ENCODE peak calls at places on chromosomes 2 and 18, in five cellular contexts. R is HepG2, H is GM23338, D is Panc1, B is HCT116. T is an unnamed sample.

GRCh38 chr2:61338447-61338846 is 132.4 kb downstream of the USP34 start:
- ATAC-seq in R (no peak), H (no peak), D (no peak), B (no peak), T (no peak)

GRCh38 chr2:31903109-31903780 is 107.6 kb downstream of the MEMO1 start:
- ATAC-seq in R (no peak), H (no peak), D (no peak), B (no peak), T (no peak)

GRCh38 chr2:43958397-43959275 is 37.2 kb downstream of the LRPPRC start:
- ATAC-seq in R (no peak), H (no peak), D (no peak), B (no peak), T (no peak)

GRCh38 chr2:5668682-5669267 is 23.4 kb upstream of the SOX11 start:
- ATAC-seq in R (no peak), H (no peak), D (no peak), B (no peak), T (no peak)

GRCh38 chr2:187553908-187554703 is at the start of gene TFPI:
- ATAC-seq in R (peak; percentile 52), H (peak; percentile 81), D (peak; percentile 90), B (peak; percentile 81), T (no peak)

GRCh38 chr18:37322497-37323035 is 243.0 kb downstream of the CELF4 start:
- ATAC-seq in R (peak; percentile 92), H (peak; percentile 88), D (peak; percentile 85), B (peak; percentile 92), T (peak; percentile 30)

GRCh38 chr2:45583989-45584388 is 27.1 kb downstream of the SRBD1 start:
- ATAC-seq in R (no peak), H (no peak), D (no peak), B (no peak), T (no peak)

GRCh38 chr2:238108423-238109201 is 8.5 kb downstream of the ESPNL start:
- ATAC-seq in R (peak; percentile 53), H (peak; percentile 44), D (no peak), B (no peak), T (no peak)

GRCh38 chr18:7021994-7022840 is 95.4 kb downstream of the LAMA1 start:
- ATAC-seq in R (peak; percentile 95), H (no peak), D (peak; percentile 93), B (no peak), T (no peak)

GRCh38 chr2:195659114-195659513 is 2.1 kb downstream of the SLC39A10 start:
- ATAC-seq in R (no peak), H (no peak), D (no peak), B (no peak), T (no peak)

GRCh38 chr18:76491801-76492668 is 3.0 kb downstream of the ZNF516 start:
- ATAC-seq in R (peak; percentile 19), H (peak; percentile 14), D (peak; percentile 29), B (peak; percentile 23), T (peak; percentile 21)

GRCh38 chr2:238929242-238930081 is 81.6 kb downstream of the TWIST2 start:
- ATAC-seq in R (no peak), H (no peak), D (peak; percentile 45), B (no peak), T (peak; percentile 83)

GRCh38 chr2:10368491-10369231 is 66.0 kb downstream of the HPCAL1 start:
- ATAC-seq in R (peak; percentile 90), H (no peak), D (no peak), B (no peak), T (no peak)

GRCh38 chr2:191486584-191487320 is 191.2 kb upstream of the NABP1 start:
- ATAC-seq in R (no peak), H (no peak), D (peak; percentile 95), B (peak; percentile 89), T (no peak)

GRCh38 chr2:202494300-202494699 is 118.2 kb downstream of the BMPR2 start:
- ATAC-seq in R (peak; percentile 100), H (peak; percentile 19), D (peak; percentile 63), B (no peak), T (no peak)

GRCh38 chr2:38778686-38779082 is 674 bp downstream of the GEMIN6 start:
- ATAC-seq in R (no peak), H (no peak), D (no peak), B (no peak), T (no peak)

GRCh38 chr18:75192899-75193298 is 16.0 kb downstream of the PTGR3 start:
- ATAC-seq in R (no peak), H (no peak), D (no peak), B (no peak), T (no peak)

GRCh38 chr2:181190711-181191110 is 210.3 kb downstream of the UBE2E3 start:
- ATAC-seq in R (no peak), H (no peak), D (no peak), B (no peak), T (no peak)

GRCh38 chr2:101558740-101559508 is 84.0 kb upstream of the RFX8 start:
- ATAC-seq in R (no peak), H (no peak), D (no peak), B (no peak), T (peak; percentile 70)

GRCh38 chr2:120239488-120240287 is 13.0 kb upstream of the RALB start:
- ATAC-seq in R (peak; percentile 48), H (peak; percentile 85), D (peak; percentile 13), B (peak; percentile 52), T (peak; percentile 82)

GRCh38 chr2:89763254-89763580 is 1071.7 kb downstream of the RPIA start:
- ATAC-seq in R (peak; percentile 71), H (no peak), D (no peak), B (no peak), T (no peak)

GRCh38 chr2:227817940-227818568 is 4.4 kb downstream of the CCL20 start:
- ATAC-seq in R (peak; percentile 11), H (peak; percentile 31), D (peak; percentile 96), B (peak; percentile 83), T (peak; percentile 77)

GRCh38 chr18:76821875-76822509 is 365 bp upstream of the ZNF236 start:
- ATAC-seq in R (peak; percentile 69), H (peak; percentile 28), D (peak; percentile 68), B (peak; percentile 45), T (peak; percentile 66)

GRCh38 chr18:62037012-62037742 is 144.4 kb upstream of the RNF152 start:
- ATAC-seq in R (peak; percentile 76), H (no peak), D (no peak), B (no peak), T (no peak)

GRCh38 chr2:133407341-133407740 is 160.9 kb downstream of the NCKAP5 start:
- ATAC-seq in R (no peak), H (no peak), D (no peak), B (no peak), T (no peak)

GRCh38 chr18:13268035-13268700 is 49.6 kb downstream of the LDLRAD4 start:
- ATAC-seq in R (no peak), H (peak; percentile 95), D (peak; percentile 51), B (no peak), T (no peak)

GRCh38 chr18:7830468-7830867 is 263.4 kb downstream of the PTPRM start:
- ATAC-seq in R (peak; percentile 38), H (peak; percentile 82), D (no peak), B (peak; percentile 98), T (no peak)

GRCh38 chr2:218823456-218823855 is 8.1 kb downstream of the PRKAG3 start:
- ATAC-seq in R (no peak), H (no peak), D (no peak), B (no peak), T (no peak)

GRCh38 chr2:8098952-8099582 is 582.8 kb upstream of the ID2 start:
- ATAC-seq in R (no peak), H (no peak), D (no peak), B (no peak), T (no peak)

GRCh38 chr2:46922049-46922448 is 6.4 kb upstream of the MCFD2 start:
- ATAC-seq in R (no peak), H (no peak), D (no peak), B (no peak), T (no peak)

GRCh38 chr2:190216829-190217228 is 102.8 kb downstream of the HIBCH start:
- ATAC-seq in R (peak; percentile 65), H (peak; percentile 82), D (no peak), B (peak; percentile 54), T (no peak)

GRCh38 chr2:190214434-190215194 is 105.0 kb downstream of the HIBCH start:
- ATAC-seq in R (no peak), H (peak; percentile 7), D (no peak), B (no peak), T (peak; percentile 48)

GRCh38 chr2:190215620-190216019 is 104.0 kb downstream of the HIBCH start:
- ATAC-seq in R (no peak), H (peak; percentile 76), D (no peak), B (no peak), T (no peak)

GRCh38 chr2:190210471-190210870 is 109.2 kb downstream of the HIBCH start:
- ATAC-seq in R (no peak), H (no peak), D (no peak), B (no peak), T (no peak)

GRCh38 chr2:190213441-190214335 is 105.9 kb downstream of the HIBCH start:
- ATAC-seq in R (no peak), H (no peak), D (no peak), B (no peak), T (no peak)
- TF ChIP-seq POLR2AphosphoS5 in R (no peak), H (no peak), D (no peak), B (no peak), T (no peak)

DNA sequence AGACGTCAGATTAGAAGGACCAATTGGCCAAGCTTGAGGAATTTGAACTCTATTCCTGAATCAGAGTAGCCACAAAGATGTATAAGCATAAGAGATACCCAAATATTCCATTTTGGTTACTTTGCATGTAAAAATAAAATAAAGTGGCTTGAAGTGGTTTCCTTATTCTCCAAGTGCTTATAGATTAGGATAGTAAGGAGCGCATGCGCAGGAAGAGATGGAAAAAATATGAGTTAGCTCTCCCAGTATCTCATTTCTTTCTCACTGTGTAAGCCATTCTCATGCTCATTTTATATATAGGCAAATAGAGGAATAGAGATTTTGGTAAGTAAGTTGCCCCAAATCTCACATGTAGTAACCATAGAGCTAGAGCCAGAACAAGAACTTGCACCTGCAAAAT is 241.3 kb downstream of the SETBP1 start:
- ATAC-seq in R (no peak), H (no peak), D (no peak), B (no peak), T (no peak)
- H3K4me1 ChIP-seq in R (peaks cover 12% of the 10 kb centered on the region), H (peaks cover 4% of the 10 kb centered on the region), D (no peaks in the 10 kb centered on the region), B (no peaks in the 10 kb centered on the region), T (peaks cover 36% of the 10 kb centered on the region)

GRCh38 chr18:68694316-68694715 is 20.6 kb downstream of the TMX3 start:
- ATAC-seq in R (no peak), H (no peak), D (no peak), B (no peak), T (no peak)
- TF ChIP-seq POLR2AphosphoS5 in R (no peak), H (no peak), D (no peak), B (no peak), T (no peak)

GRCh38 chr2:110105608-110106467 is 9.8 kb downstream of the MALL start:
- ATAC-seq in R (no peak), H (no peak), D (peak; percentile 79), B (peak; percentile 68), T (no peak)
- H3K4me1 ChIP-seq in R (peaks cover 56% of the 10 kb centered on the region), H (no peaks in the 10 kb centered on the region), D (peaks cover 86% of the 10 kb centered on the region), B (peaks cover 100% of the 10 kb centered on the region), T (no peaks in the 10 kb centered on the region)

GRCh38 chr2:167937403-167937802 is 310.0 kb downstream of the STK39 start:
- ATAC-seq in R (no peak), H (no peak), D (no peak), B (no peak), T (no peak)

GRCh38 chr2:167935803-167936110 is 311.6 kb downstream of the STK39 start:
- ATAC-seq in R (peak; percentile 36), H (no peak), D (no peak), B (no peak), T (no peak)

GRCh38 chr2:167929461-167929860 is 317.9 kb downstream of the STK39 start:
- ATAC-seq in R (no peak), H (no peak), D (no peak), B (no peak), T (no peak)

GRCh38 chr2:167932123-167932693 is 315.2 kb downstream of the STK39 start:
- ATAC-seq in R (no peak), H (no peak), D (no peak), B (no peak), T (no peak)

GRCh38 chr2:167933097-167933814 is 314.1 kb downstream of the STK39 start:
- ATAC-seq in R (no peak), H (no peak), D (no peak), B (no peak), T (no peak)
- TF ChIP-seq POLR2AphosphoS5 in R (no peak), H (no peak), D (no peak), B (no peak), T (no peak)

T was measured in gastroesophageal sphincter.